ENCODE peak calls at places on chromosomes 7 and 10, in nine cellular contexts. K, I, P, W, T, Q, M, G and O are unnamed samples.

GRCh38 chr10:103447187-103447586 is 5.0 kb downstream of the CALHM2 start:
- DNase-seq in Q (no peak), K (no peak), T (no peak), M (no peak), W (no peak), G (no peak), P (no peak), I (no peak), O (no peak)

GRCh38 chr10:29841724-29842649 is 207.2 kb upstream of the SVIL start:
- DNase-seq in K (no peak), W (peak), I (no peak), P (peak), Q (no peak), T (no peak), G (no peak), M (no peak), O (no peak)

GRCh38 chr10:16519250-16519907 is 2.3 kb downstream of the C1QL3 start:
- DNase-seq in W (no peak), Q (no peak), I (no peak), M (no peak), T (no peak), K (no peak), G (no peak), P (peak), O (no peak)

GRCh38 chr10:132708441-132708840 is 77.5 kb downstream of the NKX6-2 start:
- DNase-seq in Q (peak), M (peak), T (peak), W (no peak), G (no peak), K (peak), I (no peak), P (no peak), O (no peak)

GRCh38 chr10:112374724-112375541 is 1.0 kb downstream of the ACSL5 start:
- DNase-seq in I (no peak), P (no peak), M (no peak), K (no peak), W (no peak), T (no peak), G (no peak), Q (no peak), O (no peak)

GRCh38 chr10:114825513-114826253 is 4.1 kb downstream of the FHIP2A start:
- DNase-seq in Q (no peak), T (no peak), I (peak), P (no peak), K (no peak), M (no peak), W (peak), G (no peak), O (no peak)

GRCh38 chr7:128744366-128744905 is 5.3 kb downstream of the CALU start:
- DNase-seq in G (no peak), Q (no peak), M (no peak), P (no peak), K (no peak), I (no peak), W (no peak), T (no peak), O (no peak)

GRCh38 chr7:35593896-35594295 is 101.0 kb downstream of the HERPUD2 start:
- DNase-seq in T (no peak), M (no peak), K (no peak), W (peak), G (peak), I (no peak), P (peak), Q (no peak), O (no peak)

GRCh38 chr7:155806096-155806871 is 6.0 kb downstream of the SHH start:
- DNase-seq in K (no peak), P (no peak), T (no peak), G (no peak), W (no peak), M (no peak), Q (peak), I (no peak), O (no peak)

GRCh38 chr7:35889001-35889400 is 88.1 kb downstream of the SEPTIN7 start:
- DNase-seq in I (no peak), T (no peak), W (no peak), G (no peak), Q (no peak), K (no peak), M (no peak), P (no peak), O (no peak)

GRCh38 chr10:110798340-110798739 is 73.4 kb upstream of the PDCD4 start:
- DNase-seq in W (no peak), K (no peak), M (no peak), G (no peak), I (no peak), P (no peak), Q (no peak), T (no peak), O (no peak)

GRCh38 chr10:49631975-49632374 is 18.1 kb downstream of the CHAT start:
- DNase-seq in M (no peak), K (no peak), I (no peak), Q (no peak), G (no peak), T (no peak), P (no peak), W (no peak), O (no peak)

GRCh38 chr7:35371221-35371620 is 117.3 kb upstream of the TBX20 start:
- DNase-seq in K (no peak), Q (no peak), T (no peak), P (no peak), W (no peak), I (no peak), M (no peak), G (no peak), O (no peak)

GRCh38 chr10:34254596-34254995 is 560.5 kb downstream of the PARD3 start:
- DNase-seq in W (peak), T (no peak), Q (no peak), P (peak), K (no peak), I (peak), G (peak), M (no peak), O (no peak)

GRCh38 chr7:67301667-67302066 is 305.0 kb downstream of the TYW1 start:
- DNase-seq in M (no peak), T (no peak), K (no peak), I (peak), P (peak), Q (no peak), W (peak), G (no peak), O (no peak)

GRCh38 chr10:120632047-120632446 is 175.0 kb downstream of the PLPP4 start:
- DNase-seq in T (no peak), W (no peak), P (no peak), M (no peak), G (no peak), K (no peak), I (peak), Q (no peak), O (no peak)

GRCh38 chr7:42843209-42843800 is 68.6 kb downstream of the C7orf25 start:
- DNase-seq in P (peak), T (peak), G (peak), M (peak), W (peak), I (peak), Q (no peak), K (no peak), O (no peak)

GRCh38 chr10:133079836-133080682 is 7.7 kb upstream of the ADGRA1 start:
- DNase-seq in Q (no peak), T (no peak), I (no peak), P (no peak), M (no peak), G (no peak), W (no peak), K (no peak), O (no peak)

GRCh38 chr7:19707240-19707639 is 1.6 kb downstream of the POLR1F start:
- DNase-seq in P (no peak), K (no peak), Q (no peak), M (no peak), W (peak), T (no peak), I (no peak), G (no peak), O (no peak)

GRCh38 chr7:1533569-1534329 is 3.2 kb downstream of the MAFK start:
- DNase-seq in T (no peak), I (peak), M (no peak), P (no peak), G (peak), W (peak), K (no peak), Q (peak), O (peak)

GRCh38 chr10:105837951-105838350 is 1196.9 kb downstream of the SORCS3 start:
- DNase-seq in P (peak), W (peak), G (no peak), K (no peak), T (no peak), Q (no peak), M (no peak), I (peak), O (no peak)

GRCh38 chr10:15088428-15089261 is at the start of gene ACBD7:
- DNase-seq in G (peak), W (peak), I (peak), K (peak), P (peak), M (peak), Q (peak), T (peak), O (peak)

GRCh38 chr7:37488163-37488759 is 39.6 kb upstream of the ELMO1 start:
- DNase-seq in M (no peak), G (no peak), I (no peak), T (no peak), Q (no peak), W (peak), K (no peak), P (no peak), O (no peak)

GRCh38 chr7:154415709-154416399 is 363.7 kb downstream of the DPP6 start:
- DNase-seq in P (no peak), G (no peak), M (no peak), I (no peak), T (no peak), Q (no peak), K (no peak), W (no peak), O (no peak)

GRCh38 chr7:118104812-118105441 is 79.0 kb upstream of the LSM8 start:
- DNase-seq in M (no peak), P (peak), K (no peak), I (peak), G (no peak), Q (no peak), W (peak), T (no peak), O (no peak)

GRCh38 chr10:62379394-62379793 is 5.2 kb downstream of the ZNF365 start:
- DNase-seq in M (no peak), T (peak), I (no peak), Q (no peak), P (no peak), W (no peak), K (peak), G (no peak), O (no peak)

GRCh38 chr7:20327047-20327446 is 3.7 kb upstream of the ITGB8 start:
- DNase-seq in G (no peak), K (no peak), T (no peak), Q (no peak), I (peak), W (peak), P (no peak), M (no peak), O (no peak)